ENCODE peak calls at places on chromosome 4, in eight cellular contexts. One of them, this sample, is unnamed.

GRCh38 chr4:175705407-175705806 is 106.7 kb downstream of the GPM6A start:
- DNase-seq in tibial artery: no peak
- DNase-seq in hypothalamus: peak; percentile 51
- DNase-seq in RPMI8226: no peak
- DNase-seq in pulmonary artery endothelial cell: no peak
- DNase-seq in cardiac fibroblast: peak; percentile 4
- DNase-seq in NCI-H1105: peak; percentile 53
- DNase-seq in NCI-H1930: no peak
- DNase-seq in this sample: no peak

GRCh38 chr4:157634057-157634456 is 413.5 kb downstream of the GRIA2 start:
- DNase-seq in hypothalamus: no peak
- DNase-seq in NCI-H1105: no peak
- DNase-seq in pulmonary artery endothelial cell: no peak
- DNase-seq in tibial artery: no peak
- DNase-seq in RPMI8226: no peak
- DNase-seq in cardiac fibroblast: no peak
- DNase-seq in NCI-H1930: no peak
- DNase-seq in this sample: no peak

GRCh38 chr4:127730142-127730913 is at the start of gene SLC25A31:
- DNase-seq in cardiac fibroblast: no peak
- DNase-seq in NCI-H1930: no peak
- DNase-seq in RPMI8226: no peak
- DNase-seq in pulmonary artery endothelial cell: no peak
- DNase-seq in tibial artery: no peak
- DNase-seq in NCI-H1105: no peak
- DNase-seq in hypothalamus: no peak
- DNase-seq in this sample: no peak

GRCh38 chr4:4492161-4492847 is 49.5 kb downstream of the STX18 start:
- DNase-seq in NCI-H1930: no peak
- DNase-seq in NCI-H1105: no peak
- DNase-seq in RPMI8226: no peak
- DNase-seq in pulmonary artery endothelial cell: no peak
- DNase-seq in hypothalamus: no peak
- DNase-seq in cardiac fibroblast: peak; percentile 38
- DNase-seq in tibial artery: no peak
- DNase-seq in this sample: peak; percentile 23

GRCh38 chr4:115720611-115721010 is 607.2 kb upstream of the NDST4 start:
- DNase-seq in cardiac fibroblast: no peak
- DNase-seq in RPMI8226: no peak
- DNase-seq in tibial artery: no peak
- DNase-seq in hypothalamus: no peak
- DNase-seq in pulmonary artery endothelial cell: no peak
- DNase-seq in NCI-H1105: no peak
- DNase-seq in NCI-H1930: no peak
- DNase-seq in this sample: no peak

GRCh38 chr4:168979338-168979737 is 30.7 kb downstream of the CBR4 start:
- DNase-seq in hypothalamus: no peak
- DNase-seq in NCI-H1105: no peak
- DNase-seq in tibial artery: no peak
- DNase-seq in pulmonary artery endothelial cell: no peak
- DNase-seq in NCI-H1930: no peak
- DNase-seq in RPMI8226: no peak
- DNase-seq in cardiac fibroblast: no peak
- DNase-seq in this sample: peak; percentile 36

GRCh38 chr4:111778543-111778942 is 366.7 kb upstream of the FAM241A start:
- DNase-seq in cardiac fibroblast: peak; percentile 3
- DNase-seq in pulmonary artery endothelial cell: no peak
- DNase-seq in RPMI8226: no peak
- DNase-seq in hypothalamus: no peak
- DNase-seq in NCI-H1105: no peak
- DNase-seq in NCI-H1930: no peak
- DNase-seq in tibial artery: no peak
- DNase-seq in this sample: no peak

GRCh38 chr4:1373892-1374705 is 27.1 kb downstream of the UVSSA start:
- DNase-seq in pulmonary artery endothelial cell: no peak
- DNase-seq in RPMI8226: no peak
- DNase-seq in NCI-H1930: no peak
- DNase-seq in tibial artery: peak; percentile 51
- DNase-seq in NCI-H1105: no peak
- DNase-seq in cardiac fibroblast: no peak
- DNase-seq in hypothalamus: no peak
- DNase-seq in this sample: no peak

GRCh38 chr4:122576261-122577188 is 44.3 kb downstream of the IL21 start:
- DNase-seq in cardiac fibroblast: peak; percentile 66
- DNase-seq in NCI-H1930: peak; percentile 4
- DNase-seq in pulmonary artery endothelial cell: peak; percentile 11
- DNase-seq in RPMI8226: peak; percentile 12
- DNase-seq in hypothalamus: no peak
- DNase-seq in NCI-H1105: no peak
- DNase-seq in tibial artery: no peak
- DNase-seq in this sample: peak; percentile 51

GRCh38 chr4:124525524-124525923 is 187.0 kb downstream of the ANKRD50 start:
- DNase-seq in NCI-H1105: no peak
- DNase-seq in cardiac fibroblast: no peak
- DNase-seq in pulmonary artery endothelial cell: no peak
- DNase-seq in RPMI8226: no peak
- DNase-seq in tibial artery: no peak
- DNase-seq in NCI-H1930: no peak
- DNase-seq in hypothalamus: no peak
- DNase-seq in this sample: no peak

GRCh38 chr4:176548571-176548970 is 228.8 kb downstream of the SPCS3 start:
- DNase-seq in cardiac fibroblast: no peak
- DNase-seq in NCI-H1105: no peak
- DNase-seq in RPMI8226: no peak
- DNase-seq in NCI-H1930: no peak
- DNase-seq in hypothalamus: no peak
- DNase-seq in pulmonary artery endothelial cell: no peak
- DNase-seq in tibial artery: no peak
- DNase-seq in this sample: peak; percentile 75

GRCh38 chr4:7394681-7395451 is 39.9 kb downstream of the PSAPL1 start:
- DNase-seq in NCI-H1105: no peak
- DNase-seq in tibial artery: peak; percentile 40
- DNase-seq in cardiac fibroblast: no peak
- DNase-seq in NCI-H1930: no peak
- DNase-seq in pulmonary artery endothelial cell: no peak
- DNase-seq in RPMI8226: no peak
- DNase-seq in hypothalamus: no peak
- DNase-seq in this sample: no peak

GRCh38 chr4:182212211-182212761 is 30.9 kb upstream of the TENM3 start:
- DNase-seq in NCI-H1105: peak; percentile 26
- DNase-seq in RPMI8226: no peak
- DNase-seq in hypothalamus: no peak
- DNase-seq in tibial artery: no peak
- DNase-seq in pulmonary artery endothelial cell: no peak
- DNase-seq in cardiac fibroblast: peak; percentile 25
- DNase-seq in NCI-H1930: no peak
- DNase-seq in this sample: peak; percentile 79

GRCh38 chr4:110605077-110605476 is 17.8 kb downstream of the PITX2 start:
- DNase-seq in cardiac fibroblast: no peak
- DNase-seq in NCI-H1105: no peak
- DNase-seq in pulmonary artery endothelial cell: no peak
- DNase-seq in RPMI8226: no peak
- DNase-seq in NCI-H1930: no peak
- DNase-seq in tibial artery: no peak
- DNase-seq in hypothalamus: no peak
- DNase-seq in this sample: no peak

GRCh38 chr4:144360394-144360793 is 219.9 kb upstream of the GYPA start:
- DNase-seq in hypothalamus: no peak
- DNase-seq in tibial artery: no peak
- DNase-seq in cardiac fibroblast: no peak
- DNase-seq in NCI-H1105: no peak
- DNase-seq in NCI-H1930: no peak
- DNase-seq in RPMI8226: no peak
- DNase-seq in pulmonary artery endothelial cell: no peak
- DNase-seq in this sample: no peak

GRCh38 chr4:186144180-186144579 is 39.7 kb downstream of the FAM149A start:
- DNase-seq in tibial artery: no peak
- DNase-seq in pulmonary artery endothelial cell: no peak
- DNase-seq in NCI-H1930: no peak
- DNase-seq in NCI-H1105: no peak
- DNase-seq in cardiac fibroblast: peak; percentile 63
- DNase-seq in RPMI8226: peak; percentile 42
- DNase-seq in hypothalamus: no peak
- DNase-seq in this sample: peak; percentile 18

GRCh38 chr4:110193822-110194761 is 4.3 kb downstream of the ELOVL6 start:
- DNase-seq in tibial artery: peak; percentile 70
- DNase-seq in RPMI8226: peak; percentile 41
- DNase-seq in cardiac fibroblast: peak; percentile 98
- DNase-seq in pulmonary artery endothelial cell: peak; percentile 68
- DNase-seq in hypothalamus: peak; percentile 88
- DNase-seq in NCI-H1930: no peak
- DNase-seq in NCI-H1105: peak; percentile 62
- DNase-seq in this sample: peak; percentile 91

GRCh38 chr4:113157086-113157857 is 107.8 kb downstream of the ANK2 start:
- DNase-seq in pulmonary artery endothelial cell: no peak
- DNase-seq in NCI-H1930: no peak
- DNase-seq in RPMI8226: no peak
- DNase-seq in NCI-H1105: no peak
- DNase-seq in tibial artery: no peak
- DNase-seq in cardiac fibroblast: no peak
- DNase-seq in hypothalamus: no peak
- DNase-seq in this sample: no peak

GRCh38 chr4:76312457-76312856 is 5.9 kb downstream of the STBD1 start:
- DNase-seq in pulmonary artery endothelial cell: no peak
- DNase-seq in hypothalamus: no peak
- DNase-seq in RPMI8226: no peak
- DNase-seq in NCI-H1930: no peak
- DNase-seq in NCI-H1105: no peak
- DNase-seq in cardiac fibroblast: no peak
- DNase-seq in tibial artery: no peak
- DNase-seq in this sample: no peak

GRCh38 chr4:75718529-75718928 is 5.8 kb upstream of the USO1 start:
- DNase-seq in NCI-H1930: no peak
- DNase-seq in hypothalamus: no peak
- DNase-seq in NCI-H1105: no peak
- DNase-seq in RPMI8226: no peak
- DNase-seq in tibial artery: no peak
- DNase-seq in pulmonary artery endothelial cell: no peak
- DNase-seq in cardiac fibroblast: no peak
- DNase-seq in this sample: no peak

GRCh38 chr4:155207534-155208257 is 740 bp upstream of the NPY2R start:
- DNase-seq in cardiac fibroblast: no peak
- DNase-seq in pulmonary artery endothelial cell: no peak
- DNase-seq in NCI-H1105: no peak
- DNase-seq in NCI-H1930: no peak
- DNase-seq in hypothalamus: no peak
- DNase-seq in tibial artery: no peak
- DNase-seq in RPMI8226: no peak
- DNase-seq in this sample: no peak

GRCh38 chr4:4759883-4760282 is 99.6 kb upstream of the MSX1 start:
- DNase-seq in cardiac fibroblast: no peak
- DNase-seq in tibial artery: no peak
- DNase-seq in NCI-H1930: no peak
- DNase-seq in hypothalamus: no peak
- DNase-seq in NCI-H1105: no peak
- DNase-seq in RPMI8226: no peak
- DNase-seq in pulmonary artery endothelial cell: no peak
- DNase-seq in this sample: no peak

GRCh38 chr4:115229873-115230272 is 116.5 kb upstream of the NDST4 start:
- DNase-seq in NCI-H1105: no peak
- DNase-seq in NCI-H1930: no peak
- DNase-seq in hypothalamus: no peak
- DNase-seq in cardiac fibroblast: no peak
- DNase-seq in tibial artery: no peak
- DNase-seq in pulmonary artery endothelial cell: no peak
- DNase-seq in RPMI8226: no peak
- DNase-seq in this sample: no peak

GRCh38 chr4:184170996-184171395 is 46.7 kb downstream of the ENPP6 start:
- DNase-seq in pulmonary artery endothelial cell: no peak
- DNase-seq in hypothalamus: no peak
- DNase-seq in RPMI8226: no peak
- DNase-seq in cardiac fibroblast: peak; percentile 7
- DNase-seq in tibial artery: no peak
- DNase-seq in NCI-H1105: no peak
- DNase-seq in NCI-H1930: no peak
- DNase-seq in this sample: no peak

GRCh38 chr4:101339332-101339731 is 8.0 kb downstream of the PPP3CA start:
- DNase-seq in RPMI8226: no peak
- DNase-seq in NCI-H1105: no peak
- DNase-seq in pulmonary artery endothelial cell: no peak
- DNase-seq in cardiac fibroblast: no peak
- DNase-seq in hypothalamus: no peak
- DNase-seq in NCI-H1930: no peak
- DNase-seq in tibial artery: no peak
- DNase-seq in this sample: no peak

GRCh38 chr4:133969202-133969873 is 232.3 kb downstream of the PABPC4L start:
- DNase-seq in RPMI8226: peak; percentile 43
- DNase-seq in hypothalamus: no peak
- DNase-seq in tibial artery: no peak
- DNase-seq in pulmonary artery endothelial cell: no peak
- DNase-seq in cardiac fibroblast: peak; percentile 86
- DNase-seq in NCI-H1930: no peak
- DNase-seq in NCI-H1105: peak; percentile 57
- DNase-seq in this sample: peak; percentile 3

GRCh38 chr4:6924361-6924779 is 14.7 kb downstream of the TBC1D14 start:
- DNase-seq in hypothalamus: no peak
- DNase-seq in cardiac fibroblast: no peak
- DNase-seq in tibial artery: no peak
- DNase-seq in RPMI8226: no peak
- DNase-seq in NCI-H1930: no peak
- DNase-seq in NCI-H1105: no peak
- DNase-seq in pulmonary artery endothelial cell: no peak
- DNase-seq in this sample: no peak

GRCh38 chr4:84366932-84367331 is 132.2 kb downstream of the NKX6-1 start:
- DNase-seq in hypothalamus: no peak
- DNase-seq in NCI-H1930: peak; percentile 5
- DNase-seq in cardiac fibroblast: no peak
- DNase-seq in NCI-H1105: no peak
- DNase-seq in pulmonary artery endothelial cell: no peak
- DNase-seq in RPMI8226: no peak
- DNase-seq in tibial artery: no peak
- DNase-seq in this sample: no peak

GRCh38 chr4:7236847-7237246 is 44.5 kb downstream of the SORCS2 start:
- DNase-seq in pulmonary artery endothelial cell: no peak
- DNase-seq in tibial artery: no peak
- DNase-seq in NCI-H1930: no peak
- DNase-seq in RPMI8226: no peak
- DNase-seq in NCI-H1105: no peak
- DNase-seq in cardiac fibroblast: peak; percentile 71
- DNase-seq in hypothalamus: no peak
- DNase-seq in this sample: no peak

GRCh38 chr4:124710253-124710849 is 2.2 kb downstream of the ANKRD50 start:
- DNase-seq in cardiac fibroblast: peak; percentile 22
- DNase-seq in tibial artery: no peak
- DNase-seq in hypothalamus: no peak
- DNase-seq in pulmonary artery endothelial cell: no peak
- DNase-seq in NCI-H1930: no peak
- DNase-seq in NCI-H1105: no peak
- DNase-seq in RPMI8226: no peak
- DNase-seq in this sample: peak; percentile 19

GRCh38 chr4:4961936-4962335 is 57.3 kb downstream of the CYTL1 start:
- DNase-seq in tibial artery: no peak
- DNase-seq in RPMI8226: no peak
- DNase-seq in pulmonary artery endothelial cell: no peak
- DNase-seq in NCI-H1105: no peak
- DNase-seq in hypothalamus: no peak
- DNase-seq in NCI-H1930: no peak
- DNase-seq in cardiac fibroblast: no peak
- DNase-seq in this sample: no peak

GRCh38 chr4:46444318-46444717 is 54.4 kb upstream of the GABRA2 start:
- DNase-seq in tibial artery: no peak
- DNase-seq in NCI-H1930: no peak
- DNase-seq in pulmonary artery endothelial cell: no peak
- DNase-seq in hypothalamus: no peak
- DNase-seq in RPMI8226: no peak
- DNase-seq in NCI-H1105: no peak
- DNase-seq in cardiac fibroblast: peak; percentile 20
- DNase-seq in this sample: no peak

GRCh38 chr4:75637176-75637575 is 6.8 kb upstream of the CDKL2 start:
- DNase-seq in tibial artery: no peak
- DNase-seq in cardiac fibroblast: no peak
- DNase-seq in NCI-H1930: no peak
- DNase-seq in NCI-H1105: no peak
- DNase-seq in RPMI8226: no peak
- DNase-seq in pulmonary artery endothelial cell: no peak
- DNase-seq in hypothalamus: no peak
- DNase-seq in this sample: no peak

GRCh38 chr4:100189820-100190642 is at the start of gene DDIT4L:
- DNase-seq in tibial artery: peak; percentile 69
- DNase-seq in NCI-H1105: no peak
- DNase-seq in hypothalamus: peak; percentile 8
- DNase-seq in NCI-H1930: no peak
- DNase-seq in RPMI8226: no peak
- DNase-seq in cardiac fibroblast: peak; percentile 54
- DNase-seq in pulmonary artery endothelial cell: no peak
- DNase-seq in this sample: peak; percentile 2

This sample was measured in RPMI7951.